ENCODE peak calls at places on chromosomes 12 and 14, in nine cellular contexts. One of them, this sample, is unnamed.

GRCh38 chr14:21436567-21437062 is 19.3 kb downstream of the CHD8 start:
- DNase-seq in lung: peak; percentile 34
- DNase-seq in GM23248: peak; percentile 25
- DNase-seq in psoas muscle: no peak
- DNase-seq in testis: no peak
- DNase-seq in tibial nerve: no peak
- DNase-seq in HL-60: no peak
- DNase-seq in BE2C: no peak
- DNase-seq in heart right ventricle: no peak
- DNase-seq in this sample: no peak

GRCh38 chr14:87629788-87630187 is 363.2 kb downstream of the GALC start:
- DNase-seq in HL-60: no peak
- DNase-seq in heart right ventricle: no peak
- DNase-seq in lung: no peak
- DNase-seq in tibial nerve: no peak
- DNase-seq in GM23248: peak; percentile 6
- DNase-seq in psoas muscle: no peak
- DNase-seq in testis: no peak
- DNase-seq in BE2C: no peak
- DNase-seq in this sample: no peak

GRCh38 chr12:107984973-107985372 is 144.1 kb upstream of the WSCD2 start:
- DNase-seq in BE2C: no peak
- DNase-seq in GM23248: no peak
- DNase-seq in testis: no peak
- DNase-seq in HL-60: no peak
- DNase-seq in psoas muscle: no peak
- DNase-seq in tibial nerve: no peak
- DNase-seq in heart right ventricle: no peak
- DNase-seq in lung: no peak
- DNase-seq in this sample: no peak

GRCh38 chr12:115638753-115639666 is 638.5 kb downstream of the MED13L start:
- DNase-seq in psoas muscle: no peak
- DNase-seq in lung: no peak
- DNase-seq in HL-60: no peak
- DNase-seq in tibial nerve: no peak
- DNase-seq in testis: no peak
- DNase-seq in BE2C: no peak
- DNase-seq in heart right ventricle: no peak
- DNase-seq in GM23248: no peak
- DNase-seq in this sample: no peak

GRCh38 chr12:128951448-128951847 is 98.2 kb downstream of the GLT1D1 start:
- DNase-seq in psoas muscle: no peak
- DNase-seq in tibial nerve: no peak
- DNase-seq in HL-60: no peak
- DNase-seq in heart right ventricle: no peak
- DNase-seq in lung: no peak
- DNase-seq in BE2C: no peak
- DNase-seq in GM23248: no peak
- DNase-seq in testis: no peak
- DNase-seq in this sample: no peak

GRCh38 chr14:36942522-36943245 is 229.7 kb downstream of the SLC25A21 start:
- DNase-seq in GM23248: peak; percentile 73
- DNase-seq in lung: no peak
- DNase-seq in BE2C: no peak
- DNase-seq in testis: no peak
- DNase-seq in HL-60: no peak
- DNase-seq in psoas muscle: no peak
- DNase-seq in heart right ventricle: no peak
- DNase-seq in tibial nerve: no peak
- DNase-seq in this sample: no peak

GRCh38 chr12:77054856-77055255 is 10.5 kb downstream of the E2F7 start:
- DNase-seq in GM23248: no peak
- DNase-seq in psoas muscle: no peak
- DNase-seq in lung: no peak
- DNase-seq in testis: no peak
- DNase-seq in tibial nerve: no peak
- DNase-seq in BE2C: no peak
- DNase-seq in HL-60: peak; percentile 15
- DNase-seq in heart right ventricle: no peak
- DNase-seq in this sample: no peak

GRCh38 chr12:132356686-132357622 is 27.6 kb upstream of the GALNT9 start:
- DNase-seq in BE2C: peak; percentile 3
- DNase-seq in lung: no peak
- DNase-seq in HL-60: no peak
- DNase-seq in GM23248: peak; percentile 87
- DNase-seq in testis: peak; percentile 50
- DNase-seq in tibial nerve: no peak
- DNase-seq in psoas muscle: no peak
- DNase-seq in heart right ventricle: no peak
- DNase-seq in this sample: peak; percentile 64

GRCh38 chr14:93788557-93789365 is 476 bp upstream of the PRIMA1 start:
- DNase-seq in psoas muscle: peak; percentile 49
- DNase-seq in HL-60: no peak
- DNase-seq in GM23248: peak; percentile 50
- DNase-seq in tibial nerve: no peak
- DNase-seq in lung: no peak
- DNase-seq in BE2C: peak; percentile 73
- DNase-seq in testis: peak; percentile 29
- DNase-seq in heart right ventricle: peak; percentile 60
- DNase-seq in this sample: no peak

GRCh38 chr12:3042394-3042793 is 34.8 kb upstream of the TSPAN9 start:
- DNase-seq in HL-60: peak; percentile 33
- DNase-seq in psoas muscle: peak; percentile 65
- DNase-seq in BE2C: peak; percentile 55
- DNase-seq in heart right ventricle: peak; percentile 49
- DNase-seq in GM23248: no peak
- DNase-seq in testis: no peak
- DNase-seq in tibial nerve: no peak
- DNase-seq in lung: no peak
- DNase-seq in this sample: no peak

GRCh38 chr14:105334383-105335230 is 20.1 kb downstream of the PACS2 start:
- DNase-seq in BE2C: no peak
- DNase-seq in GM23248: no peak
- DNase-seq in psoas muscle: no peak
- DNase-seq in HL-60: no peak
- DNase-seq in tibial nerve: no peak
- DNase-seq in heart right ventricle: no peak
- DNase-seq in lung: no peak
- DNase-seq in testis: no peak
- DNase-seq in this sample: no peak

GRCh38 chr14:72544615-72545387 is 349.1 kb downstream of the DPF3 start:
- DNase-seq in GM23248: no peak
- DNase-seq in lung: no peak
- DNase-seq in BE2C: no peak
- DNase-seq in testis: no peak
- DNase-seq in heart right ventricle: no peak
- DNase-seq in psoas muscle: no peak
- DNase-seq in tibial nerve: no peak
- DNase-seq in HL-60: no peak
- DNase-seq in this sample: no peak
- H3K4me3 ChIP-seq in GM23248: no peak overlapping the region
- H3K4me3 ChIP-seq in lung: no peak overlapping the region
- H3K4me3 ChIP-seq in BE2C: no peak overlapping the region
- H3K4me3 ChIP-seq in testis: no peak overlapping the region
- H3K4me3 ChIP-seq in heart right ventricle: no peak overlapping the region
- H3K4me3 ChIP-seq in psoas muscle: no peak overlapping the region
- H3K4me3 ChIP-seq in tibial nerve: no peak overlapping the region
- H3K4me3 ChIP-seq in HL-60: no peak overlapping the region
- H3K4me3 ChIP-seq in this sample: no peak overlapping the region

GRCh38 chr12:131049002-131049401 is 95.3 kb downstream of the ADGRD1 start:
- DNase-seq in tibial nerve: no peak
- DNase-seq in psoas muscle: no peak
- DNase-seq in testis: no peak
- DNase-seq in HL-60: no peak
- DNase-seq in heart right ventricle: no peak
- DNase-seq in BE2C: no peak
- DNase-seq in lung: no peak
- DNase-seq in GM23248: no peak
- DNase-seq in this sample: no peak
- H3K4me3 ChIP-seq in tibial nerve: no peak overlapping the region
- H3K4me3 ChIP-seq in psoas muscle: no peak overlapping the region
- H3K4me3 ChIP-seq in testis: no peak overlapping the region
- H3K4me3 ChIP-seq in HL-60: no peak overlapping the region
- H3K4me3 ChIP-seq in heart right ventricle: no peak overlapping the region
- H3K4me3 ChIP-seq in BE2C: no peak overlapping the region
- H3K4me3 ChIP-seq in lung: no peak overlapping the region
- H3K4me3 ChIP-seq in GM23248: no peak overlapping the region
- H3K4me3 ChIP-seq in this sample: no peak overlapping the region

GRCh38 chr12:57097554-57097835 is 8.6 kb downstream of the NAB2 start:
- DNase-seq in BE2C: no peak
- DNase-seq in HL-60: no peak
- DNase-seq in tibial nerve: no peak
- DNase-seq in psoas muscle: no peak
- DNase-seq in heart right ventricle: no peak
- DNase-seq in lung: no peak
- DNase-seq in GM23248: no peak
- DNase-seq in testis: no peak
- DNase-seq in this sample: no peak
- H3K4me3 ChIP-seq in BE2C: no peak overlapping the region
- H3K4me3 ChIP-seq in HL-60: no peak overlapping the region
- H3K4me3 ChIP-seq in tibial nerve: no peak overlapping the region
- H3K4me3 ChIP-seq in psoas muscle: no peak overlapping the region
- H3K4me3 ChIP-seq in heart right ventricle: no peak overlapping the region
- H3K4me3 ChIP-seq in lung: no peak overlapping the region
- H3K4me3 ChIP-seq in GM23248: no peak overlapping the region
- H3K4me3 ChIP-seq in testis: no peak overlapping the region
- H3K4me3 ChIP-seq in this sample: no peak overlapping the region

GRCh38 chr12:4267904-4268548 is 5.5 kb upstream of the CCND2 start:
- DNase-seq in HL-60: no peak
- DNase-seq in testis: no peak
- DNase-seq in tibial nerve: no peak
- DNase-seq in psoas muscle: no peak
- DNase-seq in heart right ventricle: no peak
- DNase-seq in lung: no peak
- DNase-seq in BE2C: no peak
- DNase-seq in GM23248: no peak
- DNase-seq in this sample: no peak
- H3K4me3 ChIP-seq in HL-60: no peak overlapping the region
- H3K4me3 ChIP-seq in testis: no peak overlapping the region
- H3K4me3 ChIP-seq in tibial nerve: no peak overlapping the region
- H3K4me3 ChIP-seq in psoas muscle: no peak overlapping the region
- H3K4me3 ChIP-seq in heart right ventricle: peak overlapping the region; percentile 85
- H3K4me3 ChIP-seq in lung: no peak overlapping the region
- H3K4me3 ChIP-seq in BE2C: no peak overlapping the region
- H3K4me3 ChIP-seq in GM23248: no peak overlapping the region
- H3K4me3 ChIP-seq in this sample: no peak overlapping the region

GRCh38 chr14:33941727-33942126 is 9.1 kb downstream of the EGLN3 start:
- DNase-seq in tibial nerve: no peak
- DNase-seq in testis: no peak
- DNase-seq in BE2C: no peak
- DNase-seq in GM23248: no peak
- DNase-seq in heart right ventricle: no peak
- DNase-seq in lung: no peak
- DNase-seq in psoas muscle: no peak
- DNase-seq in HL-60: no peak
- DNase-seq in this sample: no peak

GRCh38 chr14:33936391-33936790 is 14.5 kb downstream of the EGLN3 start:
- DNase-seq in tibial nerve: no peak
- DNase-seq in testis: no peak
- DNase-seq in heart right ventricle: no peak
- DNase-seq in lung: no peak
- DNase-seq in BE2C: no peak
- DNase-seq in psoas muscle: no peak
- DNase-seq in HL-60: no peak
- DNase-seq in GM23248: no peak
- DNase-seq in this sample: no peak

GRCh38 chr14:33934938-33935337 is 15.9 kb downstream of the EGLN3 start:
- DNase-seq in BE2C: no peak
- DNase-seq in lung: no peak
- DNase-seq in HL-60: no peak
- DNase-seq in heart right ventricle: no peak
- DNase-seq in testis: no peak
- DNase-seq in GM23248: no peak
- DNase-seq in tibial nerve: no peak
- DNase-seq in psoas muscle: no peak
- DNase-seq in this sample: no peak

GRCh38 chr14:33940561-33941011 is 10.3 kb downstream of the EGLN3 start:
- DNase-seq in testis: peak; percentile 62
- DNase-seq in psoas muscle: no peak
- DNase-seq in BE2C: no peak
- DNase-seq in HL-60: no peak
- DNase-seq in GM23248: no peak
- DNase-seq in heart right ventricle: no peak
- DNase-seq in lung: no peak
- DNase-seq in tibial nerve: no peak
- DNase-seq in this sample: no peak

DNA sequence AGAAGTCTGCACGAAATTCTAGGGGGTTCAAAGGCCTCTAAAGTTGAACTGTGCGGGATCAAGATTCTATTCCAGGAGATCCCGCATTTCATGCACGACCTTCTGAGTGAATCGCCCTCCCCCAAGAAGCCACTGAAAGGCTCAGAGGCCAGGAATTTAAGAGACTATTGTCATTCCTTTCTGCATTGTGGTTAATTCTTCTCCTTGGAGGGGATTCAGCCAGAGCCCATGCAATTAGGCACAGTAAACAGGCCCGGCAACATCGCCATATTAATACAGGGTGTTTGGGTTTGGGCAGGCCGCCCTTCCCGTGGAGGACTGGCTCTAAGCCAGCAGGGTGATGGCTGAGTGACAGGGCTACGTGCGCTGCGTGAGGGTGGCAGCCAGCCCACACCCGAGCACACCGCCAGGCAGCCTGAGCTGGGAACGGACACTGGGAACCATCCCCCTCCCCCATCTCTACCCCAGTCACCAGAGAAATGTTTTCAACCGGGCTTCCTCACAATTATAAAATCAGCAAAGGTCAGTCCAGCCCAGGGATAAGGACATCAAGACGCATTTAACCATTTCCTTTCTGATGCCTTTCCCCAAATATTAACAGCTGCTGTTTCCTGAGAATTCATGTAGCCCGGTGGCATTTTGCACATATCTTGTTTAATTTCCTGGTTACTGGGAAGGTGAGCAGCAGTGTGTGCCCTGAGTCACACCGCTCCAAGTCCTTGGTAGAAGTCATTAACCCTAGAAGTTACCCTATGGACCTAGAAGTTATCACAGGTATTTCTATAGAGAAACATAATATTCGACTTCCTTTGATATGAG is 12.5 kb downstream of the EGLN3 start:
- DNase-seq in lung: no peak
- DNase-seq in psoas muscle: peak; percentile 68
- DNase-seq in GM23248: peak; percentile 19
- DNase-seq in HL-60: no peak
- DNase-seq in testis: peak; percentile 66
- DNase-seq in BE2C: peak; percentile 90
- DNase-seq in heart right ventricle: peak; percentile 86
- DNase-seq in tibial nerve: peak; percentile 9
- DNase-seq in this sample: no peak
- H3K4me3 ChIP-seq in lung: no peak overlapping the region
- H3K4me3 ChIP-seq in psoas muscle: peak overlapping the region; percentile 54
- H3K4me3 ChIP-seq in GM23248: no peak overlapping the region
- H3K4me3 ChIP-seq in HL-60: no peak overlapping the region
- H3K4me3 ChIP-seq in testis: no peak overlapping the region
- H3K4me3 ChIP-seq in BE2C: peak overlapping the region; percentile 43
- H3K4me3 ChIP-seq in heart right ventricle: peak overlapping the region; percentile 10
- H3K4me3 ChIP-seq in tibial nerve: no peak overlapping the region
- H3K4me3 ChIP-seq in this sample: no peak overlapping the region

This sample was measured in foreskin fibroblast.